ENCODE peak calls at places on chromosomes 4 and X, in four cellular contexts. P, H, K and J are unnamed samples.

GRCh38 chrX:23825675-23826074 is 42.7 kb downstream of the SAT1 start:
- DNase-seq in P (no peak), H (no peak), K (peak), J (no peak)

GRCh38 chrX:129622757-129623301 is 31.9 kb downstream of the APLN start:
- DNase-seq in P (no peak), H (no peak), K (no peak), J (no peak)

GRCh38 chr4:41110050-41110449 is 104.3 kb downstream of the APBB2 start:
- DNase-seq in P (no peak), H (no peak), K (no peak), J (no peak)

GRCh38 chr4:36549256-36549655 is 267.8 kb downstream of the DTHD1 start:
- DNase-seq in P (no peak), H (no peak), K (no peak), J (no peak)

GRCh38 chr4:80387390-80388283 is 52.1 kb downstream of the CFAP299 start:
- DNase-seq in P (no peak), H (no peak), K (no peak), J (peak)

GRCh38 chrX:40503094-40503493 is 77.7 kb upstream of the ATP6AP2 start:
- DNase-seq in P (no peak), H (no peak), K (no peak), J (no peak)

GRCh38 chrX:107742754-107743191 is 32.8 kb downstream of the TSC22D3 start:
- DNase-seq in P (no peak), H (no peak), K (no peak), J (no peak)

GRCh38 chr4:62709618-62710252 is 1509.6 kb downstream of the ADGRL3 start:
- DNase-seq in P (no peak), H (no peak), K (peak), J (no peak)

GRCh38 chr4:186948361-186949291 is 225.0 kb upstream of the FAT1 start:
- DNase-seq in P (no peak), H (no peak), K (no peak), J (no peak)

GRCh38 chrX:13662537-13662841 is 9.5 kb downstream of the TCEANC start:
- DNase-seq in P (no peak), H (no peak), K (no peak), J (no peak)

GRCh38 chrX:101478366-101478765 is 6.9 kb upstream of the ARMCX4 start:
- DNase-seq in P (no peak), H (no peak), K (no peak), J (no peak)

GRCh38 chrX:104113237-104113965 is 1.1 kb downstream of the ZCCHC18 start:
- DNase-seq in P (peak), H (peak), K (peak), J (peak)

GRCh38 chrX:13598877-13599276 is 29.5 kb downstream of the EGFL6 start:
- DNase-seq in P (no peak), H (no peak), K (no peak), J (no peak)

GRCh38 chrX:75887833-75888232 is 102.8 kb upstream of the MAGEE2 start:
- DNase-seq in P (no peak), H (no peak), K (no peak), J (no peak)

GRCh38 chr4:151668687-151669402 is 92.0 kb downstream of the GATB start:
- DNase-seq in P (no peak), H (no peak), K (no peak), J (no peak)

GRCh38 chr4:126241631-126242030 is 926.9 kb downstream of the FAT4 start:
- DNase-seq in P (no peak), H (no peak), K (no peak), J (no peak)

GRCh38 chr4:10102193-10102980 is 14.2 kb downstream of the WDR1 start:
- DNase-seq in P (no peak), H (no peak), K (peak), J (no peak)